ENCODE peak calls at places on chromosomes 2 and 18, in ten cellular contexts. O is astrocyte; H is uterus; G is ovary; I is CD8-positive, alpha-beta memory T cell; W is neural progenitor cell; V is right lobe of liver; Y is CD8-positive, alpha-beta T cell; P is naive thymus-derived CD4-positive, alpha-beta T cell; C is stomach. D is an unnamed sample. For H3K4me1, the result is how much of the 10 kb centered on the place peaks cover.

GRCh38 chr2:171878481-171878993 is 15.5 kb downstream of the SLC25A12 start:
- DNase-seq in C (peak), Y (no peak), G (peak), W (no peak), I (no peak), P (no peak), V (no peak), H (no peak), O (peak), D (no peak)

GRCh38 chr2:159875083-159875482 is 77.1 kb upstream of the CD302 start:
- DNase-seq in Y (no peak), G (no peak), H (no peak), V (no peak), I (no peak), O (no peak), C (no peak), P (no peak), W (no peak), D (no peak)

GRCh38 chr2:242012956-242013764 is 143.6 kb downstream of the RTP5 start:
- DNase-seq in Y (peak), C (no peak), G (no peak), I (no peak), P (no peak), W (no peak), O (no peak), H (peak), V (no peak), D (no peak)

GRCh38 chr18:36828157-36828629 is 609 bp downstream of the TPGS2 start:
- DNase-seq in V (peak), Y (peak), H (peak), O (peak), W (peak), I (no peak), C (no peak), P (no peak), G (peak), D (no peak)

GRCh38 chr2:9675369-9676351 is 44.9 kb upstream of the YWHAQ start:
- DNase-seq in W (peak), I (no peak), P (no peak), O (peak), C (no peak), G (no peak), V (no peak), H (no peak), Y (no peak), D (no peak)

GRCh38 chr2:138421315-138421970 is 80.1 kb upstream of the SPOPL start:
- DNase-seq in V (no peak), P (no peak), W (no peak), C (no peak), G (no peak), Y (no peak), I (no peak), H (no peak), O (peak), D (no peak)

GRCh38 chr2:138711812-138712211 is 68.4 kb downstream of the NXPH2 start:
- DNase-seq in C (no peak), O (no peak), Y (no peak), H (no peak), I (no peak), P (no peak), W (no peak), V (no peak), G (no peak), D (peak)

GRCh38 chr18:75208055-75208835 is 694 bp downstream of the PTGR3 start:
- DNase-seq in O (peak), G (peak), Y (peak), V (peak), P (peak), I (peak), W (peak), C (peak), H (peak), D (peak)

GRCh38 chr2:120701096-120701860 is 34.4 kb upstream of the GLI2 start:
- DNase-seq in C (no peak), P (no peak), W (no peak), G (no peak), I (no peak), O (no peak), V (no peak), H (no peak), Y (no peak), D (no peak)

GRCh38 chr2:232352511-232353091 is 25.9 kb upstream of the ALPP start:
- DNase-seq in I (no peak), C (no peak), P (no peak), O (no peak), V (no peak), H (no peak), W (no peak), Y (no peak), G (no peak), D (no peak)

GRCh38 chr2:126664234-126664633 is 8.3 kb downstream of the GYPC start:
- DNase-seq in H (no peak), I (peak), V (no peak), G (no peak), C (no peak), O (no peak), P (no peak), W (no peak), Y (peak), D (no peak)

GRCh38 chr2:40874380-40874779 is 422.5 kb upstream of the SLC8A1 start:
- DNase-seq in H (no peak), O (no peak), W (no peak), P (no peak), I (no peak), G (no peak), Y (no peak), C (no peak), V (no peak), D (no peak)

GRCh38 chr2:19643117-19643518 is 258.7 kb downstream of the TTC32 start:
- DNase-seq in C (no peak), G (no peak), Y (no peak), V (no peak), I (no peak), W (no peak), O (no peak), P (no peak), H (no peak), D (no peak)

GRCh38 chr2:36672199-36672598 is 24.3 kb upstream of the VIT start:
- DNase-seq in C (no peak), I (no peak), P (no peak), V (no peak), O (peak), H (no peak), Y (no peak), G (no peak), W (peak), D (no peak)

GRCh38 chr2:102187191-102188150 is 648 bp downstream of the IL1RL2 start:
- DNase-seq in P (peak), H (peak), W (no peak), V (peak), Y (peak), C (peak), G (peak), I (peak), O (peak), D (peak)

GRCh38 chr18:10560457-10561045 is 34.7 kb downstream of the NAPG start:
- DNase-seq in G (peak), H (peak), V (peak), O (peak), W (peak), P (peak), C (peak), I (peak), Y (peak), D (peak)

GRCh38 chr2:208359632-208359986 is 47.0 kb upstream of the PTH2R start:
- DNase-seq in P (no peak), G (no peak), V (peak), W (no peak), H (peak), C (no peak), O (no peak), I (peak), Y (no peak), D (peak)

GRCh38 chr18:52903858-52904257 is 563.9 kb downstream of the DCC start:
- DNase-seq in G (no peak), W (peak), V (no peak), I (no peak), H (no peak), O (no peak), P (no peak), C (peak), Y (no peak), D (peak)

GRCh38 chr2:28400921-28401320 is 8.3 kb downstream of the FOSL2 start:
- DNase-seq in C (no peak), P (no peak), W (no peak), H (no peak), O (no peak), G (no peak), V (no peak), I (no peak), Y (no peak), D (no peak)
- H3K4me1 ChIP-seq in C (half or more), P (under half), W (under half), H (half or more), O (half or more), G (under half), V (under half), I (under half), Y (under half), D (under half)

GRCh38 chr2:230412846-230413245 is 3.2 kb upstream of the SP100 start:
- DNase-seq in H (no peak), Y (no peak), O (no peak), V (no peak), P (no peak), I (no peak), W (no peak), C (no peak), G (no peak), D (no peak)

GRCh38 chr2:230416061-230416721 is at the start of gene SP100:
- DNase-seq in Y (peak), C (peak), G (peak), P (peak), O (peak), I (peak), H (peak), V (peak), W (no peak), D (peak)

GRCh38 chr2:230412369-230412706 is 3.7 kb upstream of the SP100 start:
- DNase-seq in G (no peak), W (no peak), V (no peak), C (no peak), H (no peak), I (no peak), Y (no peak), P (no peak), O (no peak), D (no peak)

GRCh38 chr2:230413465-230413864 is 2.5 kb upstream of the SP100 start:
- DNase-seq in H (no peak), V (no peak), O (no peak), P (no peak), I (no peak), Y (no peak), W (no peak), C (no peak), G (no peak), D (no peak)

DNA sequence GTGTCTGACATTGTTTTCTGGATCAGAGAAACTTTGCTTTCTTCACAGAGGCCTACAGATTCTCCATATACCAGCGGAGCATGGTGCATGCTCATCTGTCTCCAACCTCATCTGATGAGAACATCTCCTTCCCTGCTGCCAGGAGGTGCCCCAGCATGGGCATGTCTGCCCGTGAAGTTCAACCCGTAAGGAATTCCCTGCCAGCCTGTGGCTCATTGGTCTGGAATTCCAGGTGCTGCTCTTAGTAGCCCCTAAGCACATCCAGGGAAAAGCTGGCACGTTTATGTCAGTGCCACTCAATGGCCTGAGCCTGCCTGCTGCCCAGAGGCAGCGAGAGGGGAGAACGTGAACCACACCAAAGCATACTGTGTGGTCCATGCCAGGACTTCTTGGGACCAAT is 1.7 kb upstream of the SP100 start:
- DNase-seq in Y (no peak), H (no peak), G (no peak), I (no peak), C (no peak), O (no peak), V (no peak), P (no peak), W (no peak), D (no peak)
- H3K4me1 ChIP-seq in Y (half or more), H (under half), G (under half), I (half or more), C (half or more), O (under half), V (under half), P (under half), W (under half), D (under half)

GRCh38 chr2:72483346-72483745 is 335.7 kb upstream of the CYP26B1 start:
- DNase-seq in O (no peak), G (no peak), P (no peak), C (no peak), W (no peak), Y (no peak), H (no peak), V (no peak), I (no peak), D (no peak)
- H3K4me1 ChIP-seq in O (under half), G (under half), P (under half), C (under half), W (under half), Y (under half), H (under half), V (under half), I (under half), D (under half)

GRCh38 chr2:219436491-219436890 is 1.8 kb downstream of the SPEG start:
- DNase-seq in Y (no peak), H (no peak), O (no peak), C (no peak), V (no peak), I (no peak), G (no peak), P (no peak), W (no peak), D (no peak)

GRCh38 chr2:219438453-219438852 is 3.8 kb downstream of the SPEG start:
- DNase-seq in P (no peak), G (no peak), H (no peak), W (no peak), I (no peak), V (no peak), C (no peak), O (no peak), Y (no peak), D (no peak)

GRCh38 chr2:219435701-219436100 is 1.1 kb downstream of the SPEG start:
- DNase-seq in C (no peak), O (no peak), H (no peak), G (no peak), P (no peak), Y (no peak), I (no peak), W (no peak), V (no peak), D (no peak)

GRCh38 chr2:219437690-219438089 is 3.0 kb downstream of the SPEG start:
- DNase-seq in I (no peak), G (no peak), H (peak), C (no peak), Y (no peak), P (no peak), O (no peak), W (no peak), V (no peak), D (no peak)

GRCh38 chr2:219437141-219437540 is 2.5 kb downstream of the SPEG start:
- DNase-seq in H (peak), P (no peak), G (no peak), O (no peak), W (no peak), C (no peak), I (no peak), V (no peak), Y (no peak), D (no peak)
- H3K4me1 ChIP-seq in H (under half), P (under half), G (under half), O (under half), W (under half), C (under half), I (under half), V (under half), Y (under half), D (under half)

GRCh38 chr2:203840816-203841215 is 26.8 kb upstream of the CTLA4 start:
- DNase-seq in G (no peak), P (no peak), V (no peak), O (no peak), H (no peak), W (no peak), I (no peak), Y (no peak), C (no peak), D (no peak)
- H3K4me1 ChIP-seq in G (under half), P (under half), V (under half), O (under half), H (under half), W (under half), I (under half), Y (under half), C (under half), D (under half)

DNA sequence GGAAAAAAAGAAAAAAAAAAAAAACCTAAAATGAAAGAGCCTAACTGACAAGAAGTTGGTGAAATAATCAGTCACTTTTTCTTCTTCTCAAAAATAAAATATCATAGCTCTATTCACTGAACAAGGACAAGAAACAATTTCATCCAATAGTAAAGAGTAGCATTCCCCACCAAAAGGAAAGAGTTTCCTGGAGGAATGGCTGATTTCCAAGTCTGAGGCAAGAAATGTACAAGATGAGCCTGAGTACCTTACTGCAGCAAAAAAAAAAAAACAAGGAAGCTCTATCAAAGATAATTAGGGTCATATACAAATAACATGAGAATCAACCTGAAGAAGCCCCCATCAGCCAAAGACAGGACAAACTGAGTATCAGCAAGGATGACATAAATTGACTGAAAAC is 11.5 kb downstream of the ROCK1 start:
- DNase-seq in W (no peak), I (no peak), H (no peak), V (no peak), P (no peak), Y (no peak), G (no peak), O (peak), C (no peak), D (no peak)
- H3K4me1 ChIP-seq in W (under half), I (half or more), H (under half), V (under half), P (under half), Y (half or more), G (under half), O (under half), C (under half), D (under half)

GRCh38 chr2:177187631-177188312 is 24.8 kb upstream of the HNRNPA3 start:
- DNase-seq in V (peak), G (no peak), P (no peak), W (no peak), H (no peak), C (no peak), O (peak), I (no peak), Y (no peak), D (no peak)
- H3K4me1 ChIP-seq in V (under half), G (under half), P (under half), W (under half), H (under half), C (under half), O (under half), I (under half), Y (under half), D (under half)